ENCODE peak calls at places on chromosomes 5 and 9, in nine cellular contexts. One of them, this sample, is unnamed.
A peak's percentile ranks its signal among the peaks of the same experiment; 100 is the strongest.

GRCh38 chr9:97502984-97503861 is 1.8 kb downstream of the TMOD1 start:
- DNase-seq in cardiac fibroblast: no peak
- DNase-seq in HepG2: no peak
- DNase-seq in ovary: no peak
- DNase-seq in endodermal cell: peak; percentile 72
- DNase-seq in WERI-Rb-1: no peak
- DNase-seq in foreskin fibroblast: no peak
- DNase-seq in pancreas: peak; percentile 36
- DNase-seq in mucosa of descending colon: no peak
- DNase-seq in this sample: no peak

GRCh38 chr5:44199408-44199807 is 189.8 kb downstream of the FGF10 start:
- DNase-seq in endodermal cell: no peak
- DNase-seq in ovary: no peak
- DNase-seq in foreskin fibroblast: no peak
- DNase-seq in HepG2: no peak
- DNase-seq in WERI-Rb-1: no peak
- DNase-seq in cardiac fibroblast: no peak
- DNase-seq in mucosa of descending colon: no peak
- DNase-seq in pancreas: no peak
- DNase-seq in this sample: no peak

GRCh38 chr9:94869415-94869838 is 142.9 kb downstream of the AOPEP start:
- DNase-seq in endodermal cell: no peak
- DNase-seq in WERI-Rb-1: no peak
- DNase-seq in mucosa of descending colon: no peak
- DNase-seq in HepG2: no peak
- DNase-seq in ovary: no peak
- DNase-seq in foreskin fibroblast: peak; percentile 29
- DNase-seq in pancreas: no peak
- DNase-seq in cardiac fibroblast: peak; percentile 64
- DNase-seq in this sample: no peak

GRCh38 chr5:115414406-115415142 is 118.1 kb upstream of the CCDC112 start:
- DNase-seq in endodermal cell: no peak
- DNase-seq in mucosa of descending colon: peak; percentile 50
- DNase-seq in pancreas: no peak
- DNase-seq in ovary: no peak
- DNase-seq in HepG2: no peak
- DNase-seq in WERI-Rb-1: no peak
- DNase-seq in cardiac fibroblast: peak; percentile 91
- DNase-seq in foreskin fibroblast: peak; percentile 99
- DNase-seq in this sample: peak; percentile 98

GRCh38 chr5:42719034-42719433 is 37.6 kb upstream of the CCDC152 start:
- DNase-seq in mucosa of descending colon: no peak
- DNase-seq in HepG2: no peak
- DNase-seq in foreskin fibroblast: peak; percentile 8
- DNase-seq in cardiac fibroblast: no peak
- DNase-seq in ovary: no peak
- DNase-seq in pancreas: no peak
- DNase-seq in endodermal cell: no peak
- DNase-seq in WERI-Rb-1: no peak
- DNase-seq in this sample: no peak

GRCh38 chr5:14675309-14675708 is 10.8 kb downstream of the OTULIN start:
- DNase-seq in cardiac fibroblast: no peak
- DNase-seq in pancreas: no peak
- DNase-seq in HepG2: no peak
- DNase-seq in foreskin fibroblast: no peak
- DNase-seq in mucosa of descending colon: no peak
- DNase-seq in WERI-Rb-1: no peak
- DNase-seq in endodermal cell: no peak
- DNase-seq in ovary: no peak
- DNase-seq in this sample: no peak

GRCh38 chr5:35857606-35858205 is 1.0 kb downstream of the IL7R start:
- DNase-seq in foreskin fibroblast: peak; percentile 80
- DNase-seq in endodermal cell: no peak
- DNase-seq in mucosa of descending colon: no peak
- DNase-seq in WERI-Rb-1: no peak
- DNase-seq in pancreas: no peak
- DNase-seq in ovary: no peak
- DNase-seq in HepG2: no peak
- DNase-seq in cardiac fibroblast: peak; percentile 71
- DNase-seq in this sample: peak; percentile 87

GRCh38 chr5:5344051-5344571 is 78.4 kb upstream of the ICE1 start:
- DNase-seq in endodermal cell: peak; percentile 33
- DNase-seq in mucosa of descending colon: no peak
- DNase-seq in foreskin fibroblast: no peak
- DNase-seq in WERI-Rb-1: no peak
- DNase-seq in cardiac fibroblast: no peak
- DNase-seq in ovary: no peak
- DNase-seq in pancreas: no peak
- DNase-seq in HepG2: no peak
- DNase-seq in this sample: no peak

DNA sequence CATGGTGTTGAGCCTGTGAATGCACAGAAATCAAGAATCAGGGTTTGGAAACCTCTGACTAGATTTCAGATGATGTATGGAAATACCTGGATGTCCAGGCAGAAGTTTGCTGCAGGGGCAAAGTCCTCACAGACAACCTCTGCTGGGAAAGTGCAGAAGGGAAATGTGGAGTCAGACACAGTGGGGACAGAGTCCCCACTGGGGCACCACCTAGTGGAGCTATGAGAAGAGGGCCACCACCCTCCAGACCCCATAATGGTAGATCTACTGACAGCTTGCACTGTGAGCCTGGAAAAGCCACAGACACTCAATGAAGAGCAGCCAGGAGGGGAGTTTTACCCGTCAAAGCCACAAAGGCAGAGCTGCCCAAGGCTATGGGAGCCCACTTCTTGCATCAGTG is 181.9 kb upstream of the SEMA6A start:
- DNase-seq in pancreas: no peak
- DNase-seq in ovary: no peak
- DNase-seq in foreskin fibroblast: no peak
- DNase-seq in mucosa of descending colon: no peak
- DNase-seq in endodermal cell: no peak
- DNase-seq in WERI-Rb-1: no peak
- DNase-seq in HepG2: no peak
- DNase-seq in cardiac fibroblast: no peak
- DNase-seq in this sample: no peak
- TF ChIP-seq CTCF in pancreas: no peak
- TF ChIP-seq CTCF in ovary: no peak
- TF ChIP-seq CTCF in foreskin fibroblast: no peak
- TF ChIP-seq CTCF in mucosa of descending colon: no peak
- TF ChIP-seq CTCF in endodermal cell: no peak
- TF ChIP-seq CTCF in WERI-Rb-1: no peak
- TF ChIP-seq CTCF in HepG2: no peak
- TF ChIP-seq CTCF in cardiac fibroblast: no peak
- TF ChIP-seq CTCF in this sample: no peak

GRCh38 chr9:114098021-114098659 is 952 bp downstream of the KIF12 start:
- DNase-seq in endodermal cell: peak; percentile 93
- DNase-seq in mucosa of descending colon: peak; percentile 84
- DNase-seq in cardiac fibroblast: no peak
- DNase-seq in foreskin fibroblast: peak; percentile 25
- DNase-seq in WERI-Rb-1: no peak
- DNase-seq in ovary: peak; percentile 64
- DNase-seq in HepG2: no peak
- DNase-seq in pancreas: peak; percentile 84
- DNase-seq in this sample: no peak

GRCh38 chr9:114096041-114096511 is 3.0 kb downstream of the KIF12 start:
- DNase-seq in foreskin fibroblast: no peak
- DNase-seq in HepG2: no peak
- DNase-seq in ovary: no peak
- DNase-seq in endodermal cell: peak; percentile 86
- DNase-seq in mucosa of descending colon: no peak
- DNase-seq in cardiac fibroblast: no peak
- DNase-seq in pancreas: no peak
- DNase-seq in WERI-Rb-1: peak; percentile 68
- DNase-seq in this sample: no peak

GRCh38 chr9:114097613-114098020 is 1.5 kb downstream of the KIF12 start:
- DNase-seq in mucosa of descending colon: peak; percentile 77
- DNase-seq in WERI-Rb-1: no peak
- DNase-seq in endodermal cell: peak; percentile 49
- DNase-seq in ovary: peak; percentile 37
- DNase-seq in cardiac fibroblast: peak; percentile 37
- DNase-seq in pancreas: peak; percentile 75
- DNase-seq in HepG2: no peak
- DNase-seq in foreskin fibroblast: peak; percentile 30
- DNase-seq in this sample: no peak

GRCh38 chr9:114098660-114099522 is at the start of gene KIF12:
- DNase-seq in HepG2: peak; percentile 74
- DNase-seq in endodermal cell: peak; percentile 95
- DNase-seq in cardiac fibroblast: no peak
- DNase-seq in WERI-Rb-1: peak; percentile 100
- DNase-seq in pancreas: peak; percentile 93
- DNase-seq in foreskin fibroblast: peak; percentile 21
- DNase-seq in mucosa of descending colon: peak; percentile 91
- DNase-seq in ovary: no peak
- DNase-seq in this sample: no peak

DNA sequence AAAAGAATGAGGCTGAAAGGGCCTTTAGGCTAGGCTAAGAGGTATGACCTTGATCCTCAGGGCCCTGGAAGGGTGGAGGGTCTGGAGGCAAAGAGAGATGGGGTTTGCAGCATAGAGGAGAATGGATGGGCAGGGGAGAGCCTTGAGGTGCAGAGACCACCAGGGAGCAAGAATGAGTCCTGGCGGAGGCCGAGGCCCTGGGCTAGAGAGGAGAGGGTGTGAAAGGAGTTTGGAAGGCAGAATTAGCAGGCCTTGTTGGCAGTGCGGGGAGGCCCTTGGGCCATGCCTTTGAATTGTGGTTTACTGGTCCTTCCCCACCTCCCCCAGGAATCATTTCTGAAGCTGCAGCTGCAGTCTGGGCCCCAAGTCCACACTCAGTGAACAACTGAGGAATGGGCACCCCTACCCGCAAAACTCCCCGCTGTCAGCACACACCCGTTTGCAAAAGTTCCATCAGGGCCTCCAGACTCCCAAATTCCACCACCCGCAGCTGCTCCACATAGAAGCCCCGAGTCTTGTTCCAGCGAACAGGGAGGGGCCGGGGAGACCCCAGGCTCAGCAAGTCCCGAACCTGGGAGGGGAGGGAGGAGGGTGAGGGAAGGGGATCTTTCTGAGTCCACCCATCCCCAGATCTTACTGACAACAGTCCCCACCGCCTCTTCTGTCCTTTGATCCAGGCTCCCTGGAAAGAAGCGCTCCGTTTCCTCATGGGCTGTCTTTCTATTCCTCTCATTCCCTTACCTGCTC is 2.1 kb downstream of the KIF12 start:
- DNase-seq in HepG2: no peak
- DNase-seq in ovary: no peak
- DNase-seq in mucosa of descending colon: no peak
- DNase-seq in endodermal cell: peak; percentile 50
- DNase-seq in cardiac fibroblast: no peak
- DNase-seq in foreskin fibroblast: no peak
- DNase-seq in pancreas: no peak
- DNase-seq in WERI-Rb-1: no peak
- DNase-seq in this sample: no peak
- H3K4me3 ChIP-seq in HepG2: no peak overlapping the region
- H3K4me3 ChIP-seq in ovary: no peak overlapping the region
- H3K4me3 ChIP-seq in mucosa of descending colon: no peak overlapping the region
- H3K4me3 ChIP-seq in endodermal cell: peak overlapping the region; percentile 75
- H3K4me3 ChIP-seq in cardiac fibroblast: no peak overlapping the region
- H3K4me3 ChIP-seq in foreskin fibroblast: no peak overlapping the region
- H3K4me3 ChIP-seq in pancreas: peak overlapping the region; percentile 68
- H3K4me3 ChIP-seq in WERI-Rb-1: no peak overlapping the region
- H3K4me3 ChIP-seq in this sample: no peak overlapping the region

DNA sequence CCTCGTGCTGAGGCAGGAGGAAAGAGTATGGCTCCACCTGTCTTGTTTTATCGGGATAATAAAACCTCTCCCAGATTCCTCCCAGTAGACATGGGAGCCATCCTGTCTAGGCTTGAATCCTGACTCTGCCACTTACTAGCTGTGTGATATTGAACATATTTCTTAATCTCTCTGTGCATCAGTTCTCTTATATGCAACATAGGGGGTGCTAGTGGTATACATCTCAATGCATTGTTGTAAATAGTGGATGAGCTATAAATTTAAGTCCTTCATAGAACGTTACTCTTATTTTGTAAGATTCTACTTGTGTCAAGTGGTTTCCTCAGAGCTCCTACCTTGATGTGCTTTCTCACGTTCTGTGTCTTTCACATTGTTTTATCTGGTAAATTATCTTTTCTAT is 417.7 kb upstream of the POU5F2 start:
- DNase-seq in HepG2: no peak
- DNase-seq in endodermal cell: no peak
- DNase-seq in foreskin fibroblast: no peak
- DNase-seq in ovary: no peak
- DNase-seq in cardiac fibroblast: peak; percentile 19
- DNase-seq in pancreas: no peak
- DNase-seq in WERI-Rb-1: no peak
- DNase-seq in mucosa of descending colon: no peak
- DNase-seq in this sample: no peak
- TF ChIP-seq CTCF in HepG2: no peak
- TF ChIP-seq CTCF in endodermal cell: peak; percentile 48
- TF ChIP-seq CTCF in foreskin fibroblast: no peak
- TF ChIP-seq CTCF in ovary: no peak
- TF ChIP-seq CTCF in cardiac fibroblast: peak; percentile 16
- TF ChIP-seq CTCF in pancreas: no peak
- TF ChIP-seq CTCF in WERI-Rb-1: no peak
- TF ChIP-seq CTCF in mucosa of descending colon: no peak
- TF ChIP-seq CTCF in this sample: no peak

GRCh38 chr5:88818296-88818695 is 64.7 kb downstream of the MEF2C start:
- DNase-seq in foreskin fibroblast: no peak
- DNase-seq in mucosa of descending colon: no peak
- DNase-seq in endodermal cell: no peak
- DNase-seq in cardiac fibroblast: no peak
- DNase-seq in WERI-Rb-1: no peak
- DNase-seq in HepG2: no peak
- DNase-seq in pancreas: no peak
- DNase-seq in ovary: no peak
- DNase-seq in this sample: no peak

GRCh38 chr5:88819332-88819999 is 63.5 kb downstream of the MEF2C start:
- DNase-seq in endodermal cell: no peak
- DNase-seq in mucosa of descending colon: no peak
- DNase-seq in WERI-Rb-1: no peak
- DNase-seq in ovary: no peak
- DNase-seq in HepG2: no peak
- DNase-seq in foreskin fibroblast: no peak
- DNase-seq in cardiac fibroblast: no peak
- DNase-seq in pancreas: no peak
- DNase-seq in this sample: no peak

GRCh38 chr5:88821161-88821560 is 61.8 kb downstream of the MEF2C start:
- DNase-seq in ovary: no peak
- DNase-seq in mucosa of descending colon: no peak
- DNase-seq in cardiac fibroblast: no peak
- DNase-seq in WERI-Rb-1: no peak
- DNase-seq in endodermal cell: no peak
- DNase-seq in foreskin fibroblast: no peak
- DNase-seq in pancreas: no peak
- DNase-seq in HepG2: no peak
- DNase-seq in this sample: no peak

GRCh38 chr5:88823201-88823600 is 59.8 kb downstream of the MEF2C start:
- DNase-seq in endodermal cell: no peak
- DNase-seq in foreskin fibroblast: no peak
- DNase-seq in HepG2: no peak
- DNase-seq in mucosa of descending colon: no peak
- DNase-seq in WERI-Rb-1: no peak
- DNase-seq in cardiac fibroblast: no peak
- DNase-seq in ovary: no peak
- DNase-seq in pancreas: no peak
- DNase-seq in this sample: no peak

DNA sequence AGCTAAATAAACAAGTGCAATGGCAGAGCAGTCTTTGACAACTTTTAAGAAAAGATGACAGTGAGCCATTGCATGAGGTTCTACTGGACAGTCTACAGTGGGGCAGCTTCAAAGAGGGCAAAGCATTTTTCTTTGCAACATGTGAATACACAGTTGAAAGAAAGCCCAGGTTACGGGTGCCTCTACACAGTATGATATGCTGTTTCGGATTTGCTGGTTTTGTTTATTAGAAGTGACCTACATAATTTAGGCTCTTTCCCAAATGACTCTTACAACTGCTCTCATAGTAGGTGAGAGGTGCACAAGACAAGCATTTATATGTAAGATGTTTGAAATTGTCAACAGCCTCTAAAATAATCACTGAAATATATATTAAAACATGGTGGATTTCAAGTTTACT is 62.4 kb downstream of the MEF2C start:
- DNase-seq in mucosa of descending colon: no peak
- DNase-seq in HepG2: no peak
- DNase-seq in endodermal cell: no peak
- DNase-seq in WERI-Rb-1: no peak
- DNase-seq in foreskin fibroblast: no peak
- DNase-seq in cardiac fibroblast: no peak
- DNase-seq in pancreas: no peak
- DNase-seq in ovary: no peak
- DNase-seq in this sample: no peak
- H3K4me3 ChIP-seq in mucosa of descending colon: no peak overlapping the region
- H3K4me3 ChIP-seq in HepG2: no peak overlapping the region
- H3K4me3 ChIP-seq in endodermal cell: no peak overlapping the region
- H3K4me3 ChIP-seq in WERI-Rb-1: no peak overlapping the region
- H3K4me3 ChIP-seq in foreskin fibroblast: no peak overlapping the region
- H3K4me3 ChIP-seq in cardiac fibroblast: no peak overlapping the region
- H3K4me3 ChIP-seq in pancreas: no peak overlapping the region
- H3K4me3 ChIP-seq in ovary: no peak overlapping the region
- H3K4me3 ChIP-seq in this sample: no peak overlapping the region

This sample was measured in AG10803.